ENCODE peak calls at places on chromosomes 13 and 19, in eight cellular contexts. One of them, this sample, is unnamed.

GRCh38 chr13:95607363-95607762 is 37.1 kb downstream of the DZIP1 start:
- DNase-seq in transverse colon: no peak
- DNase-seq in tibial nerve: no peak
- DNase-seq in A549: no peak
- DNase-seq in HepG2: no peak
- DNase-seq in esophagus muscularis mucosa: no peak
- DNase-seq in suprapubic skin: no peak
- DNase-seq in ovary: no peak
- DNase-seq in this sample: no peak

GRCh38 chr13:86109107-86109506 is 309.9 kb upstream of the SLITRK6 start:
- DNase-seq in transverse colon: no peak
- DNase-seq in tibial nerve: no peak
- DNase-seq in A549: no peak
- DNase-seq in HepG2: no peak
- DNase-seq in esophagus muscularis mucosa: no peak
- DNase-seq in suprapubic skin: no peak
- DNase-seq in ovary: no peak
- DNase-seq in this sample: no peak

GRCh38 chr13:44470623-44471562 is 97.3 kb downstream of the SERP2 start:
- DNase-seq in transverse colon: no peak
- DNase-seq in tibial nerve: no peak
- DNase-seq in A549: no peak
- DNase-seq in HepG2: peak
- DNase-seq in esophagus muscularis mucosa: no peak
- DNase-seq in suprapubic skin: no peak
- DNase-seq in ovary: no peak
- DNase-seq in this sample: no peak

GRCh38 chr19:55476100-55476775 is at the start of gene ZNF628:
- DNase-seq in transverse colon: peak
- DNase-seq in tibial nerve: peak
- DNase-seq in A549: peak
- DNase-seq in HepG2: peak
- DNase-seq in esophagus muscularis mucosa: peak
- DNase-seq in suprapubic skin: peak
- DNase-seq in ovary: peak
- DNase-seq in this sample: peak

GRCh38 chr13:38348890-38349289 is 761 bp upstream of the UFM1 start:
- DNase-seq in transverse colon: peak
- DNase-seq in tibial nerve: no peak
- DNase-seq in A549: peak
- DNase-seq in HepG2: no peak
- DNase-seq in esophagus muscularis mucosa: no peak
- DNase-seq in suprapubic skin: no peak
- DNase-seq in ovary: no peak
- DNase-seq in this sample: no peak

GRCh38 chr19:48351341-48351752 is 12.4 kb downstream of the TMEM143 start:
- DNase-seq in transverse colon: peak
- DNase-seq in tibial nerve: peak
- DNase-seq in A549: peak
- DNase-seq in HepG2: peak
- DNase-seq in esophagus muscularis mucosa: no peak
- DNase-seq in suprapubic skin: peak
- DNase-seq in ovary: peak
- DNase-seq in this sample: peak

GRCh38 chr19:14561832-14562351 is 10.0 kb downstream of the NDUFB7 start:
- DNase-seq in transverse colon: no peak
- DNase-seq in tibial nerve: no peak
- DNase-seq in A549: no peak
- DNase-seq in HepG2: no peak
- DNase-seq in esophagus muscularis mucosa: no peak
- DNase-seq in suprapubic skin: no peak
- DNase-seq in ovary: no peak
- DNase-seq in this sample: peak

GRCh38 chr19:49637865-49638350 is 2.0 kb downstream of the RRAS start:
- DNase-seq in transverse colon: peak
- DNase-seq in tibial nerve: peak
- DNase-seq in A549: peak
- DNase-seq in HepG2: no peak
- DNase-seq in esophagus muscularis mucosa: peak
- DNase-seq in suprapubic skin: peak
- DNase-seq in ovary: peak
- DNase-seq in this sample: peak

GRCh38 chr13:24181991-24182702 is 21.6 kb downstream of the SPATA13 start:
- DNase-seq in transverse colon: no peak
- DNase-seq in tibial nerve: no peak
- DNase-seq in A549: no peak
- DNase-seq in HepG2: peak
- DNase-seq in esophagus muscularis mucosa: peak
- DNase-seq in suprapubic skin: no peak
- DNase-seq in ovary: no peak
- DNase-seq in this sample: no peak

GRCh38 chr13:113327766-113328391 is 30.8 kb downstream of the LAMP1 start:
- DNase-seq in transverse colon: no peak
- DNase-seq in tibial nerve: no peak
- DNase-seq in A549: no peak
- DNase-seq in HepG2: no peak
- DNase-seq in esophagus muscularis mucosa: no peak
- DNase-seq in suprapubic skin: no peak
- DNase-seq in ovary: no peak
- DNase-seq in this sample: no peak

GRCh38 chr19:6292006-6292405 is 12.2 kb upstream of the MLLT1 start:
- DNase-seq in transverse colon: no peak
- DNase-seq in tibial nerve: no peak
- DNase-seq in A549: no peak
- DNase-seq in HepG2: no peak
- DNase-seq in esophagus muscularis mucosa: no peak
- DNase-seq in suprapubic skin: no peak
- DNase-seq in ovary: no peak
- DNase-seq in this sample: no peak

GRCh38 chr13:47826481-47826880 is 174.6 kb downstream of the SUCLA2 start:
- DNase-seq in transverse colon: no peak
- DNase-seq in tibial nerve: no peak
- DNase-seq in A549: no peak
- DNase-seq in HepG2: no peak
- DNase-seq in esophagus muscularis mucosa: no peak
- DNase-seq in suprapubic skin: no peak
- DNase-seq in ovary: no peak
- DNase-seq in this sample: no peak
- TF ChIP-seq EP300 in transverse colon: no peak
- TF ChIP-seq EP300 in tibial nerve: no peak
- TF ChIP-seq EP300 in A549: no peak
- TF ChIP-seq EP300 in HepG2: no peak
- TF ChIP-seq EP300 in esophagus muscularis mucosa: no peak
- TF ChIP-seq EP300 in suprapubic skin: no peak
- TF ChIP-seq EP300 in ovary: no peak
- TF ChIP-seq EP300 in this sample: no peak

GRCh38 chr13:104414181-104414580 is 1348.0 kb upstream of the SLC10A2 start:
- DNase-seq in transverse colon: no peak
- DNase-seq in tibial nerve: no peak
- DNase-seq in A549: no peak
- DNase-seq in HepG2: no peak
- DNase-seq in esophagus muscularis mucosa: no peak
- DNase-seq in suprapubic skin: no peak
- DNase-seq in ovary: no peak
- DNase-seq in this sample: no peak

GRCh38 chr13:104422668-104423067 is 1356.5 kb upstream of the SLC10A2 start:
- DNase-seq in transverse colon: no peak
- DNase-seq in tibial nerve: no peak
- DNase-seq in A549: no peak
- DNase-seq in HepG2: no peak
- DNase-seq in esophagus muscularis mucosa: no peak
- DNase-seq in suprapubic skin: no peak
- DNase-seq in ovary: no peak
- DNase-seq in this sample: no peak

GRCh38 chr13:104414771-104415170 is 1348.6 kb upstream of the SLC10A2 start:
- DNase-seq in transverse colon: no peak
- DNase-seq in tibial nerve: no peak
- DNase-seq in A549: no peak
- DNase-seq in HepG2: no peak
- DNase-seq in esophagus muscularis mucosa: no peak
- DNase-seq in suprapubic skin: no peak
- DNase-seq in ovary: no peak
- DNase-seq in this sample: no peak

DNA sequence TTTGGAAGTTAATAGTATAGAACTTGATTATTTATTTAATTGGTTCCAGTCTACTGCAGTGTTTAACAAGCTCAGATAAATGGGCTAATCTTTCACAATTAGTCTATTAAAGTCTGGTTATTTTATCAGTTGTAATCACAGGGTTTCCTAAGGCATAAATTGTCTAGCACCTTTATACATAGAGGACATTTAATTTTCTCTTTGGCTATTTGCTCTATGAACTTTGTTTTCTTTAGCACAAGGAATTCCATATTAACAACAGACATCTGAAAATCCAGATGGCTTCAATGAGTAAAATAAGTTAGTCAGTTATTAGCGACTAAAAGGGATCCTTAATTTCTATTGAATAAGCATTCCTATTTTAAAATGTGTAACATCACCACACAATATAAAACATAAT is 1350.8 kb upstream of the SLC10A2 start:
- DNase-seq in transverse colon: no peak
- DNase-seq in tibial nerve: no peak
- DNase-seq in A549: no peak
- DNase-seq in HepG2: no peak
- DNase-seq in esophagus muscularis mucosa: no peak
- DNase-seq in suprapubic skin: no peak
- DNase-seq in ovary: no peak
- DNase-seq in this sample: no peak
- TF ChIP-seq EP300 in transverse colon: no peak
- TF ChIP-seq EP300 in tibial nerve: no peak
- TF ChIP-seq EP300 in A549: no peak
- TF ChIP-seq EP300 in HepG2: no peak
- TF ChIP-seq EP300 in esophagus muscularis mucosa: no peak
- TF ChIP-seq EP300 in suprapubic skin: no peak
- TF ChIP-seq EP300 in ovary: no peak
- TF ChIP-seq EP300 in this sample: no peak

GRCh38 chr13:100773923-100774641 is 99.5 kb upstream of the TMTC4 start:
- DNase-seq in transverse colon: no peak
- DNase-seq in tibial nerve: no peak
- DNase-seq in A549: no peak
- DNase-seq in HepG2: no peak
- DNase-seq in esophagus muscularis mucosa: peak
- DNase-seq in suprapubic skin: no peak
- DNase-seq in ovary: no peak
- DNase-seq in this sample: no peak

DNA sequence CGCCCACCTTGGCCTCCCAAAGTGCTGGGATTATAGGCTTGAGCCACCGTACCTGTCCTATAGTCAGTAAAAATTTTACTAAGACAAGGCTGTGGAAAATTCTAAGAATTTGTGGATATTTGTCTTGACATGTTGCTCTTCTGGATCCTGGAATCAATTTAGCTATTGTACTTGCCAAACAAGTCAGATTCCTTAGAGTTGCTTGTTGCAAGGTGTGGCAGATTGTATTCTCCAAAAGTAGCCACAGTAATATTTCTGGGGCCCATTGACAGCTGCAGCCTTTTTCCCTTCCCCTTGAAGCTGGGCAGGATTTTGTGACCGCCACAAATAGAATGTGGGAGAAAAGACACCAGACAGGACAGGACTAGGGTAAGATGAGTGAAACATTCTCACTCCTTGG is 98.8 kb upstream of the TMTC4 start:
- DNase-seq in transverse colon: no peak
- DNase-seq in tibial nerve: no peak
- DNase-seq in A549: no peak
- DNase-seq in HepG2: no peak
- DNase-seq in esophagus muscularis mucosa: no peak
- DNase-seq in suprapubic skin: no peak
- DNase-seq in ovary: no peak
- DNase-seq in this sample: no peak
- TF ChIP-seq EP300 in transverse colon: no peak
- TF ChIP-seq EP300 in tibial nerve: no peak
- TF ChIP-seq EP300 in A549: no peak
- TF ChIP-seq EP300 in HepG2: no peak
- TF ChIP-seq EP300 in esophagus muscularis mucosa: no peak
- TF ChIP-seq EP300 in suprapubic skin: no peak
- TF ChIP-seq EP300 in ovary: no peak
- TF ChIP-seq EP300 in this sample: no peak

DNA sequence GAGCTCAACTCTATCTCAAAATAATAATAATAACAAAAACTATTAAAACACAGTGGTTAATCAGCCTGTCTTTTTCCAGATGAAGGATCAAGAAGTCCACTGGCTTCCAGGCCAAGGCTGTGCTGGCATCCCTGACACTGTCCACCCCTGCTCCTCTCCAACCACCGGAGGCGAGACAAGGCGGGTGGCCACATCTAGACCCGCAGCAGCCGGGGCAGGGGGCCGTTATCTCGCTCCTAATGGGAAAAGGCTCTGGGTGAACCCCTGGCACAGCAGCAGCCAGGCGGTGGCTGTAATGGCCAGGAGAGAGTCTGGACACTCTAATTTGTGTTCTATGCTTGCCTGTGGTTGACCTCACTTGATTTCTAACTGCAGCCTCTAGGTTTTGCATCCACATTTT is 158.0 kb upstream of the SOX1 start:
- DNase-seq in transverse colon: no peak
- DNase-seq in tibial nerve: no peak
- DNase-seq in A549: no peak
- DNase-seq in HepG2: no peak
- DNase-seq in esophagus muscularis mucosa: peak
- DNase-seq in suprapubic skin: no peak
- DNase-seq in ovary: no peak
- DNase-seq in this sample: no peak
- TF ChIP-seq EP300 in transverse colon: no peak
- TF ChIP-seq EP300 in tibial nerve: no peak
- TF ChIP-seq EP300 in A549: no peak
- TF ChIP-seq EP300 in HepG2: no peak
- TF ChIP-seq EP300 in esophagus muscularis mucosa: no peak
- TF ChIP-seq EP300 in suprapubic skin: no peak
- TF ChIP-seq EP300 in ovary: no peak
- TF ChIP-seq EP300 in this sample: no peak

This sample was measured in upper lobe of left lung.